ENCODE peak calls at places on chromosomes 2 and 18, in four cellular contexts. P is GM12878, I is IMR-90, T is K562. J is an unnamed sample.

GRCh38 chr2:4502230-4502843 is 799.0 kb downstream of the DCDC2C start:
- DNase-seq in P (no peak), T (no peak), I (no peak), J (no peak)

GRCh38 chr2:2568411-2568810 is 237.3 kb upstream of the MYT1L start:
- DNase-seq in I (no peak), T (no peak), P (no peak), J (no peak)

GRCh38 chr2:137823196-137823595 is 141.1 kb upstream of the HNMT start:
- DNase-seq in P (no peak), I (no peak), T (no peak), J (no peak)

GRCh38 chr18:34352385-34353163 is 127.9 kb upstream of the NOL4 start:
- DNase-seq in I (no peak), T (no peak), P (no peak), J (no peak)

GRCh38 chr2:64654993-64655666 is 1.4 kb upstream of the SERTAD2 start:
- DNase-seq in I (no peak), T (no peak), P (no peak), J (peak)

GRCh38 chr2:98468621-98469236 is 24.1 kb downstream of the INPP4A start:
- DNase-seq in T (no peak), I (peak), P (peak), J (no peak)

GRCh38 chr18:37567061-37567993 is 1.7 kb upstream of the CELF4 start:
- DNase-seq in I (no peak), P (no peak), T (no peak), J (no peak)

GRCh38 chr2:197677483-197677882 is 2.1 kb upstream of the RFTN2 start:
- DNase-seq in T (no peak), I (peak), P (no peak), J (no peak)

GRCh38 chr2:65050931-65051330 is 5.3 kb upstream of the CEP68 start:
- DNase-seq in I (peak), T (no peak), P (no peak), J (no peak)

GRCh38 chr2:37456479-37456878 is 112.0 kb downstream of the QPCT start:
- DNase-seq in P (no peak), I (no peak), T (no peak), J (no peak)

GRCh38 chr2:75737961-75738360 is 27.2 kb upstream of the GCFC2 start:
- DNase-seq in P (no peak), I (no peak), T (no peak), J (no peak)

GRCh38 chr2:12701786-12702660 is 14.7 kb upstream of the TRIB2 start:
- DNase-seq in I (peak), T (no peak), P (no peak), J (no peak)

GRCh38 chr2:185433824-185434223 is 304.8 kb upstream of the FSIP2 start:
- DNase-seq in T (no peak), P (no peak), I (no peak), J (no peak)

GRCh38 chr2:74548919-74549684 is 4.6 kb downstream of the LOXL3 start:
- DNase-seq in I (peak), T (peak), P (no peak), J (peak)

GRCh38 chr18:22710628-22711380 is 222.3 kb upstream of the RBBP8 start:
- DNase-seq in P (no peak), T (no peak), I (peak), J (peak)

GRCh38 chr2:144507441-144508161 is 12.3 kb downstream of the ZEB2 start:
- DNase-seq in I (no peak), P (no peak), T (no peak), J (no peak)

GRCh38 chr2:111941531-111941930 is 43.1 kb downstream of the MERTK start:
- DNase-seq in P (no peak), T (no peak), I (no peak), J (no peak)

GRCh38 chr18:34222025-34222395 is 2.7 kb downstream of the NOL4 start:
- DNase-seq in T (no peak), P (no peak), I (no peak), J (no peak)

GRCh38 chr18:56627991-56628390 is 10.4 kb downstream of the TXNL1 start:
- DNase-seq in I (peak), T (no peak), P (no peak), J (no peak)

GRCh38 chr18:26307161-26307773 is 81.0 kb downstream of the TAF4B start:
- DNase-seq in T (peak), P (peak), I (peak), J (peak)

GRCh38 chr2:71693286-71694270 is 240.2 kb downstream of the DYSF start:
- DNase-seq in T (no peak), I (no peak), P (no peak), J (no peak)

GRCh38 chr2:231018184-231018583 is 19.1 kb upstream of the C2orf72 start:
- DNase-seq in P (no peak), I (no peak), T (no peak), J (no peak)

GRCh38 chr2:111209045-111209514 is 88.4 kb downstream of the BCL2L11 start:
- DNase-seq in T (no peak), I (peak), P (peak), J (no peak)

GRCh38 chr2:234331966-234332365 is 164.9 kb downstream of the ARL4C start:
- DNase-seq in T (no peak), I (no peak), P (no peak), J (no peak)

GRCh38 chr2:223930002-223930976 is 14.8 kb downstream of the WDFY1 start:
- DNase-seq in I (peak), T (no peak), P (no peak), J (peak)

GRCh38 chr2:39513641-39514094 is 76.6 kb upstream of the MAP4K3 start:
- DNase-seq in T (peak), I (peak), P (peak), J (peak)

GRCh38 chr2:231296401-231296800 is 98.0 kb downstream of the ARMC9 start:
- DNase-seq in T (no peak), I (no peak), P (no peak), J (no peak)

GRCh38 chr2:229974271-229974670 is 52.0 kb downstream of the FBXO36 start:
- DNase-seq in I (peak), P (no peak), T (no peak), J (peak)

GRCh38 chr2:227462463-227462951 is 9.4 kb upstream of the AGFG1 start:
- DNase-seq in P (no peak), T (peak), I (no peak), J (no peak)

GRCh38 chr2:217950401-217950871 is 52.4 kb downstream of the TNS1 start:
- DNase-seq in P (no peak), I (no peak), T (no peak), J (no peak)

GRCh38 chr2:219417374-219417773 is 803 bp upstream of the DES start:
- DNase-seq in P (no peak), T (peak), I (no peak), J (no peak)

GRCh38 chr2:143429932-143430331 is 300.7 kb downstream of the ARHGAP15 start:
- DNase-seq in T (no peak), P (no peak), I (no peak), J (no peak)

DNA sequence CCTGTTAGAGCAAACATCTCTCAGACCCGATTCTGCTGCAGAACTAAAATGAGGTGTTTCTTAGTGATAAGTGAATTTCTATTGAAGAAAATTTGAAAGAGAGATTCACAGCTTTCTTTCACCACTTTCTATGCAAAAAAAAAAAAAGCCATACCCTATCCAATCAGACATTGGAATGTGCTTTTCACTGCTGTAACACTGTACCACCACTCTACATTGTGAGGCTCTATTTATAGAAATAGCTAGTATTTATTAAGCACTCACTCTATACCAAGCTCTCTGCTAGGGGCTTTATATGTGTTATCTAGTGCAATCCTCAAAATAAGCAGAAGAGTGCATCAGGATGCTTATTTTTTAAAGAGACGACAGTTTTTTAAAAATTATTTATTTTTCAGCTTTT is 580.6 kb upstream of the VRK2 start:
- DNase-seq in I (no peak), T (no peak), P (no peak), J (no peak)
- TF ChIP-seq CTCF in I (no peak), T (no peak), P (no peak), J (no peak)

DNA sequence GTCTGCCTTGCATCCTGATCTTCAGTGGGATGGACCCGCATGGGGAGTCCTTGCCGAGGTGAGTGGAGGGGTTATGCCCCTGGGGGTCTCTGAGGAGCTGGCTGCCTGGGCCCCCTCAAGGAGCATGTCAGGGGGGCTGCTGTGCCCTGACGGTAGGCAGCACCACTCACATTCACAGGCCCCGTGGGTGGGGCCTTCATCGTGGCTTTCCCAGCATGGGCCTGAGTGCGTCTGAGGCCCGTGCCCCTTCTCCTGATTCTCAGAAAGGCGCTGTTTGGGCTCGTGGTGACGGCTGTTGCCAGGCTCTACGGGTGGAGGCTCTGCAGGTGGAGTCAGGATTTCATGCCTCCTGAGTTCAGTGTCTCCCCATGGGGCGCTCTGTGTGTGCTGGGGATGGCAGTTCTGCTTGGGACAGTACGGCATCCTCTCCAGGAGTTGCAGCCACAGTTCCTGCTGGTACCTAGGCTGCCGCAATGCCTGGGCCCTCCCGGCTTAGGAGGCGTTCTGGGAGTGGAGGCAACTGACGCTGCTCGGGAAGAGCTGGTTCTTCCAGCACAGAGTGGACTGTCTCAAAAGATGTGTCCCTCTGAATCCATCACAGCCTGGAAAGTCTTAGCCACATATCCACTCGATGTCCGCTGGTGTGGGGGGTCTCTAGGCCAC is 57.3 kb downstream of the NTSR2 start:
- DNase-seq in I (no peak), P (no peak), T (no peak), J (no peak)
- TF ChIP-seq ELK1 in I (no peak), P (no peak), T (no peak), J (no peak)

DNA sequence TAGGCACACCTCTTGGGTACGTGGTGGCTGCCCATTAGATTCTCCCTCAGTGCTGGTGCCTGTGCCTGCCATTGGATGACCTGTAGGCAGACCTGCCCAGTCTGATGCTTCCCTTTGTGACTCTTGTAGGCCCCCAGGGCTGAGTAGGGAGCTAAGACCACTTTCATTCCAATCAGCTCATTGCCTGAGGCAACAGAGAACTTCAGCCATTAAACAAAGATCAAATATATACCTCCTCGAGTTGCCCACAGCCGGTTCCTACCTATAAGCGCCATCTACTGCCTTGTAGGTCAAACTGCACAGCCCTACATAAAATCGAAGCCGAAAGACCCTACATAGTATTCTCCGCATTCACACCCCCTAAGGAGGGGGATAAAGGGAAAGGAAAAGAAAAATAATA is 184.6 kb downstream of the ETAA1 start:
- DNase-seq in P (no peak), I (no peak), T (no peak), J (no peak)
- TF ChIP-seq CTCF in P (no peak), I (peak), T (peak), J (peak)

DNA sequence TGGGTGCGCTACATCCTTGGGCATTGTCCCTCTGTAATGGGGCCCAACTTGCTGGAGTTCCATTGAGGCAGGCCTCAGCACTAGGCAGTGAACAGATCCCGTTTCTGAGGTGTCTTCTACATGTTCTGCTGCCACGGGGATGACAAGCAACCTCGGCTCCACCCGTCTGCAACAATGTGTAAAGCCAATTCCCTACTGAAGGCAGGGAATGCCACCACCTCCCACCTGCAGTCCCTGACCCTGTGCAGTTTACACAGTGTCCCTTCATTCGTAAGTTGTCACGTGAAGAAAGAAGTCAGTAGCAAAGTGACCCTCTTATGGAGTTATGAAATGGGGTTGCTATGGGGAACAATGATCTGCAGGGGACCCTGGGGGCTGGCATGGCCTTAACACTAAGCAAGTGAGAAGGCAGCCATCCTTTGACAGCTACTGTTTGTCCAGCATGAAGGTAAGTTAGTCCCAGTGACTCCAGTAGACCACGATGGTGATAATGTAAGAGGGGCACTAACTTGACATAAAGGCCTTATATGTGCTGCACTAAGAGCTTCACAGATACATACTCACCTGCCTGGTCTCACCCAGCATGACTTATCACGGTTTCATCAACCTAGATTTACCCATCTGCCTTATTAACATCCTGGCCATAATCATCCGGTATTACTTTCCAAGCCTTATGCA is 130.6 kb upstream of the ZSWIM2 start:
- DNase-seq in I (no peak), T (no peak), P (no peak), J (no peak)
- TF ChIP-seq ELK1 in I (no peak), T (no peak), P (no peak), J (no peak)

DNA sequence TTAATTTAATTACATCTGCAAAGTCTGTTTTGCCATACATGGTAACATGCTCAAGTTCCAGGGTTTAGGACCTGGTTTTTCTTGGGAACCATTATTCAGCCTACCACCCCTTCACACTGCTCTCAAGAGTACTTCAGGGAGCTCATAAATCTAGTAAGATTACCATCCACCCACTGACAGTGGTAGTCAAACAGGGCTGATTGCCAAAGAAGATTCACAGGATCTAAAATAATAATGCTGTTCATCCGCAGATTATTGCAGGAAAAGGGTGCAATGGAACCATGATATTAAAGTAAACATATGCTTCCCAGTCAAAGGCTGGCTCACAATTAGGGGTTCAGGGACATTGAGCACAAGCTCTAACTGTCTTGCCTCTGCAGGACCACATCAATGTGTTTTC is 148.0 kb upstream of the CYRIA start:
- DNase-seq in I (no peak), T (no peak), P (no peak), J (no peak)
- TF ChIP-seq CTCF in I (no peak), T (no peak), P (no peak), J (no peak)

GRCh38 chr18:74282359-74283254 is 9.2 kb downstream of the CYB5A start:
- DNase-seq in I (no peak), P (no peak), T (no peak), J (no peak)
- TF ChIP-seq ELK1 in I (no peak), P (no peak), T (no peak), J (no peak)

DNA sequence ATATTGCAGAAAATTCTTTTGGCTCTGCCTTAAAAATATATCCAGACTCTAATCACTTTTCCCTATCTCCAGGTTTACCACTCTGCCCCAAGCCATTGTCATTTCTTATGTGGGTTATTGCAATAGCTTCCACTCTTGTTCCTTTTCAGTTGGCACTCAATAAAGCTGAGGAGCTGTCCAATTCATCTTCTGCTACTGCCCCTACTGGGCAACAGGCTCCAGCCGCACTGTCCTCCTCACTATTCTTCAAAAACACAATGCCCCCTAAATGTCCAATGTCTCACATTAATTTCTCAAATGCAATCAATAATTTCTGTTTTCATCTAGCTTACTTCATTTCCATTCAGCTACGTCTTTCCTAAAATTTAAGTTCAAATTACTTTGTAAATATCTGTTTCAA is 1262.5 kb upstream of the CDH2 start:
- DNase-seq in T (no peak), P (no peak), I (no peak), J (no peak)
- TF ChIP-seq CTCF in T (no peak), P (no peak), I (peak), J (no peak)

GRCh38 chr2:238141541-238142318 is 3.3 kb downstream of the KLHL30 start:
- DNase-seq in P (no peak), T (no peak), I (no peak), J (peak)
- TF ChIP-seq ELK1 in P (no peak), T (no peak), I (no peak), J (no peak)